ENCODE peak calls at places on chromosome 18, in six cellular contexts. Q is brain microvascular endothelial cell, K is AG04450, U is RWPE2, E is ovary, G is B cell. P is an unnamed sample.

GRCh38 chr18:51330739-51331138 is 133.3 kb upstream of the MEX3C start:
- DNase-seq in Q (no peak), K (no peak), U (no peak), E (no peak), G (no peak), P (no peak)

GRCh38 chr18:38241736-38242135 is 676.1 kb upstream of the CELF4 start:
- DNase-seq in Q (peak), K (no peak), U (peak), E (no peak), G (no peak), P (no peak)

GRCh38 chr18:42446195-42446594 is 491.2 kb downstream of the PIK3C3 start:
- DNase-seq in Q (peak), K (no peak), U (no peak), E (no peak), G (no peak), P (no peak)

GRCh38 chr18:74271656-74272055 is 20.1 kb downstream of the CYB5A start:
- DNase-seq in Q (no peak), K (no peak), U (no peak), E (no peak), G (no peak), P (no peak)

GRCh38 chr18:57583297-57583835 is 3.1 kb downstream of the FECH start:
- DNase-seq in Q (no peak), K (no peak), U (no peak), E (no peak), G (no peak), P (no peak)

GRCh38 chr18:34358923-34359322 is 134.2 kb upstream of the NOL4 start:
- DNase-seq in Q (no peak), K (no peak), U (no peak), E (no peak), G (no peak), P (no peak)

GRCh38 chr18:49812321-49813070 is 837 bp downstream of the ACAA2 start:
- DNase-seq in Q (no peak), K (no peak), U (no peak), E (no peak), G (no peak), P (no peak)

GRCh38 chr18:43882358-43882757 is 605.1 kb upstream of the SYT4 start:
- DNase-seq in Q (no peak), K (no peak), U (no peak), E (no peak), G (no peak), P (no peak)

GRCh38 chr18:69638056-69638455 is 237.4 kb downstream of the DOK6 start:
- DNase-seq in Q (no peak), K (no peak), U (no peak), E (no peak), G (no peak), P (no peak)

GRCh38 chr18:75203456-75204261 is 5.3 kb downstream of the PTGR3 start:
- DNase-seq in Q (no peak), K (no peak), U (no peak), E (peak), G (no peak), P (no peak)

GRCh38 chr18:27363918-27364317 is 178.8 kb upstream of the CHST9 start:
- DNase-seq in Q (no peak), K (no peak), U (no peak), E (no peak), G (no peak), P (no peak)
- TF ChIP-seq CTCF in Q (no peak), K (no peak), U (peak), E (no peak), G (no peak), P (peak)

GRCh38 chr18:22325396-22325795 is 92.3 kb downstream of the CTAGE1 start:
- DNase-seq in Q (no peak), K (no peak), U (no peak), E (no peak), G (no peak), P (no peak)

GRCh38 chr18:22322251-22322691 is 95.4 kb downstream of the CTAGE1 start:
- DNase-seq in Q (no peak), K (no peak), U (no peak), E (peak), G (no peak), P (no peak)

GRCh38 chr18:22320736-22321135 is 97.0 kb downstream of the CTAGE1 start:
- DNase-seq in Q (no peak), K (no peak), U (no peak), E (no peak), G (no peak), P (no peak)

GRCh38 chr18:22320155-22320554 is 97.6 kb downstream of the CTAGE1 start:
- DNase-seq in Q (no peak), K (no peak), U (no peak), E (no peak), G (no peak), P (no peak)

DNA sequence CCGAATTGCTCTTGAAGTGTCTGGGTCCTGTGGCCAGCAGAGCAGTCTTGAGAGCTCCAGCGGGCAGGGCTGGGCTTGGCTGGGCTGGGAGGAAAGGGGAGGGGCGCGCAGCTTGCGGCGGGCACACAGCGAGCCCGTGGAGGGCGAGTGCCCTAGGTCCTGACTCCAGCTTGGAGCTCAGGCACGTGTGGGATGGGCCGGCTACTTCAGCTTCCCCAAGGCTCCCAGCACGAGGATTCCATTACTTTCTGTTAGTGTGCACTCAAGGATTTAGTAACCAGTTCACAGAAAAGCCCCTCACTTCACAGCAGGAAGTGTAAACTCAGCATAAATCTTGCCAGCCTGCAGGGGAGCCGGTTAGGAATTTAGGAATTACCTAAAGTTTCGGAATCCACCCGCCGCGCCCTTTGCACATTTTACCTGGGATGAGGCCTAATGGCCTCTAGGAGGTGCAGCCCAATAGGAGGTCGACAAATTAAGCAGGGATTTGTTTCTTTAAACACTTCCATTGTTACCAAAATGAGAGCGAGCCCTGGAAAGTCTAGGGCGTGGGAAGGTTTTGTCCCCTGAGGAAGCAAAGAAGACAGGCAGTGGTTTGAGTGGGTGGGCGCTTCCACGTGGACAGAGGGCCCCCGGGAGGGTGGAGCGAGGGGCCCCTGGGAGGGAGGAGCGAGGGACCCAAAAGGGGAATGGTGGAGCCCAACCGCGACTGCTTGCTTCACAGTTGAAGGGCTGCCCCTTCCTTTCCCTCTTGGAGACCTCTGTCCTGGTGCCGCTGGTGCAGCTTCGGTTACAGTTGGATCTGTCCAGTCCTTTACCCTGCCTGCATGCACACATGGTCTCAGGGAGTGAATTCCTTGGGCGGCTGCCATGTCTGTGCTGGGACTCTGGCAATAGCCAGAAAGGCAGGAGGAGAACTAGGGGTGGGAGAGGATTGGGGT is 93.3 kb downstream of the CTAGE1 start:
- DNase-seq in Q (no peak), K (no peak), U (no peak), E (peak), G (no peak), P (peak)
- TF ChIP-seq CTCF in Q (peak), K (peak), U (no peak), E (peak), G (no peak), P (peak)

DNA sequence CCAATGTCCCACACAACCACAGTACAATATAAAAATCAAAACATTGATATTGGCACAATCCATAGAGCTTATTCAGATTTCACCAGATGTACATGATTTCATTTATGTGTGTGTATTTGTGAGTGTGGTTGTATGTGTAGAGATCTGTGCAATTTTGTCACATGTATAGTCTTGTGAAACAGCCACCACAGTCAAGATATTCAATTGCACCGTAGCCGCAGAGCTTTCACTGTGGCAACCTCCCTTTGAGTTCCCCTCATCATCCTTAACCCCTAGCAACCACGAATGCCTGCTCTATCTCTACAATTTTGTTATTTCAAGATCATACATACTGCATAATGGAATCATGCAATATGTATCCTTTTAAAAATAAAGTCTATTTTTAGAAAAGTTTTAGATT is 391.3 kb downstream of the SETBP1 start:
- DNase-seq in Q (peak), K (no peak), U (no peak), E (no peak), G (no peak), P (no peak)
- TF ChIP-seq CTCF in Q (no peak), K (no peak), U (no peak), E (no peak), G (no peak), P (no peak)

GRCh38 chr18:32922951-32923430 is 150.2 kb upstream of the KLHL14 start:
- DNase-seq in Q (no peak), K (no peak), U (no peak), E (no peak), G (peak), P (no peak)

GRCh38 chr18:32915526-32915925 is 142.7 kb upstream of the KLHL14 start:
- DNase-seq in Q (no peak), K (no peak), U (no peak), E (no peak), G (no peak), P (no peak)

GRCh38 chr18:32918692-32919250 is 145.9 kb upstream of the KLHL14 start:
- DNase-seq in Q (no peak), K (no peak), U (no peak), E (no peak), G (no peak), P (no peak)

GRCh38 chr18:32920796-32921787 is 148.3 kb upstream of the KLHL14 start:
- DNase-seq in Q (peak), K (peak), U (peak), E (no peak), G (no peak), P (no peak)

DNA sequence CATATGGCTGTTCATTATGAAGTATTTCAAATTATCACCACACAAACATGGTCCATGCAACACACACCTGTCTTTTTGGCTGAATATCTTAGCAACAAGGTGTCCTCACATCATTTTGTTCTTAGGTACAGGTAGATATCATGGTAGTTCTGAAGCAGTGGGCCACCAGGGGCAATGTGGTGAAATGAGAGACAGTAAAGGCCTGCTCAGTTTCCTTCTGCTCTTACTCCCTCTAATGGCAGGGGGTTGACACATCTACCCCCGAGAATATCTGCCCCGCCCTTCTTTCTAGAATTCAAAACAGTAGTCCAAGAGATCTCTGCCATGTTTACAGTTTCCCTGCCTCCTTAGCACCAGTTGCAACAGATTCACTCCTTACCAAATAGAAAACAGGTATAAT is 147.0 kb upstream of the KLHL14 start:
- DNase-seq in Q (no peak), K (no peak), U (no peak), E (no peak), G (peak), P (no peak)
- TF ChIP-seq CTCF in Q (peak), K (peak), U (peak), E (no peak), G (peak), P (peak)

GRCh38 chr18:46478796-46479195 is 178.2 kb downstream of the LOXHD1 start:
- DNase-seq in Q (no peak), K (no peak), U (no peak), E (no peak), G (no peak), P (no peak)
- TF ChIP-seq CTCF in Q (no peak), K (no peak), U (no peak), E (no peak), G (no peak), P (no peak)

GRCh38 chr18:64749884-64750283 is 601.0 kb upstream of the LINC00305 start:
- DNase-seq in Q (no peak), K (no peak), U (no peak), E (no peak), G (no peak), P (no peak)

GRCh38 chr18:64742898-64743297 is 594.0 kb upstream of the LINC00305 start:
- DNase-seq in Q (no peak), K (no peak), U (no peak), E (no peak), G (no peak), P (no peak)

GRCh38 chr18:64747803-64748202 is 598.9 kb upstream of the LINC00305 start:
- DNase-seq in Q (no peak), K (no peak), U (no peak), E (no peak), G (no peak), P (no peak)
- TF ChIP-seq CTCF in Q (no peak), K (no peak), U (no peak), E (no peak), G (no peak), P (no peak)